ENCODE peak calls at places on chromosome 15, in five cellular contexts. R is OCI-LY7, J is GM23338, N is psoas muscle, U is fibroblast of lung. K is an unnamed sample.
A peak's percentile ranks its signal among the peaks of the same experiment; 100 is the strongest.

GRCh38 chr15:90315276-90315982 is 36.7 kb upstream of the ZNF774 start:
- DNase-seq in R (no peak), J (no peak), N (peak; percentile 86), U (peak; percentile 89), K (no peak)

GRCh38 chr15:78182336-78182700 is 33.2 kb downstream of the IDH3A start:
- DNase-seq in R (no peak), J (no peak), N (no peak), U (no peak), K (no peak)

GRCh38 chr15:96243701-96244100 is 86.8 kb upstream of the NR2F2 start:
- DNase-seq in R (no peak), J (no peak), N (no peak), U (peak; percentile 59), K (no peak)

GRCh38 chr15:98658831-98659699 is 10.7 kb downstream of the IGF1R start:
- DNase-seq in R (peak; percentile 68), J (peak; percentile 63), N (no peak), U (peak; percentile 67), K (peak; percentile 52)

GRCh38 chr15:65056106-65056505 is 10.9 kb downstream of the SLC51B start:
- DNase-seq in R (no peak), J (no peak), N (no peak), U (no peak), K (no peak)

GRCh38 chr15:30985081-30985531 is 6.3 kb downstream of the MTMR10 start:
- DNase-seq in R (peak; percentile 10), J (no peak), N (peak; percentile 64), U (peak; percentile 5), K (no peak)

GRCh38 chr15:63322541-63322940 is 45.1 kb downstream of the APH1B start:
- DNase-seq in R (no peak), J (no peak), N (no peak), U (no peak), K (no peak)

GRCh38 chr15:40872791-40873526 is 1.1 kb downstream of the RHOV start:
- DNase-seq in R (no peak), J (no peak), N (no peak), U (no peak), K (no peak)

GRCh38 chr15:78208887-78209645 is 25.3 kb downstream of the ACSBG1 start:
- DNase-seq in R (no peak), J (no peak), N (no peak), U (no peak), K (no peak)

GRCh38 chr15:67124111-67124510 is 58.7 kb downstream of the SMAD3 start:
- DNase-seq in R (no peak), J (no peak), N (no peak), U (no peak), K (no peak)

GRCh38 chr15:94327356-94327936 is 96.1 kb downstream of the MCTP2 start:
- DNase-seq in R (peak; percentile 65), J (peak; percentile 57), N (no peak), U (peak; percentile 62), K (no peak)

GRCh38 chr15:100687532-100688215 is 85.3 kb downstream of the ASB7 start:
- DNase-seq in R (no peak), J (no peak), N (peak; percentile 67), U (peak; percentile 76), K (no peak)

GRCh38 chr15:75156306-75157215 is 45.1 kb upstream of the C15orf39 start:
- DNase-seq in R (no peak), J (peak; percentile 83), N (no peak), U (no peak), K (no peak)

GRCh38 chr15:40070166-40070557 is 31.2 kb upstream of the SRP14 start:
- DNase-seq in R (no peak), J (no peak), N (no peak), U (no peak), K (no peak)

GRCh38 chr15:62711691-62712454 is 330.7 kb upstream of the TPM1 start:
- DNase-seq in R (no peak), J (no peak), N (no peak), U (no peak), K (peak; percentile 10)

GRCh38 chr15:49370782-49371181 is 52.3 kb upstream of the FGF7 start:
- DNase-seq in R (peak; percentile 10), J (no peak), N (no peak), U (peak; percentile 72), K (no peak)

GRCh38 chr15:42035362-42035761 is 14.5 kb upstream of the PLA2G4E start:
- DNase-seq in R (peak; percentile 73), J (peak; percentile 53), N (no peak), U (no peak), K (peak; percentile 79)

GRCh38 chr15:81939604-81940440 is 106.0 kb downstream of the MEX3B start:
- DNase-seq in R (peak; percentile 67), J (peak; percentile 69), N (no peak), U (peak; percentile 80), K (peak; percentile 28)

GRCh38 chr15:65304393-65305143 is at the start of gene RNU5B-1:
- DNase-seq in R (peak; percentile 96), J (peak; percentile 95), N (peak; percentile 80), U (peak; percentile 99), K (peak; percentile 99)

GRCh38 chr15:91408476-91409076 is 308.5 kb downstream of the SV2B start:
- DNase-seq in R (no peak), J (no peak), N (no peak), U (peak; percentile 31), K (no peak)

GRCh38 chr15:93046721-93047120 is 42.3 kb downstream of the RGMA start:
- DNase-seq in R (no peak), J (no peak), N (peak; percentile 43), U (no peak), K (no peak)

GRCh38 chr15:60374628-60375081 is 23.1 kb downstream of the ANXA2 start:
- DNase-seq in R (no peak), J (peak; percentile 65), N (peak; percentile 82), U (peak; percentile 97), K (peak; percentile 90)
- H3K4me1 ChIP-seq in R (no peaks in the 10 kb centered on the region), J (peaks cover 14% of the 10 kb centered on the region), N (peaks cover 96% of the 10 kb centered on the region), U (peaks cover 59% of the 10 kb centered on the region), K (peaks cover 68% of the 10 kb centered on the region)

GRCh38 chr15:32857732-32858131 is 139.9 kb downstream of the GREM1 start:
- DNase-seq in R (no peak), J (no peak), N (no peak), U (no peak), K (peak; percentile 55)
- H3K27ac ChIP-seq in R (no peak overlapping the region), J (no peak overlapping the region), N (no peak overlapping the region), U (peak overlapping the region; percentile 16), K (no peak overlapping the region)

DNA sequence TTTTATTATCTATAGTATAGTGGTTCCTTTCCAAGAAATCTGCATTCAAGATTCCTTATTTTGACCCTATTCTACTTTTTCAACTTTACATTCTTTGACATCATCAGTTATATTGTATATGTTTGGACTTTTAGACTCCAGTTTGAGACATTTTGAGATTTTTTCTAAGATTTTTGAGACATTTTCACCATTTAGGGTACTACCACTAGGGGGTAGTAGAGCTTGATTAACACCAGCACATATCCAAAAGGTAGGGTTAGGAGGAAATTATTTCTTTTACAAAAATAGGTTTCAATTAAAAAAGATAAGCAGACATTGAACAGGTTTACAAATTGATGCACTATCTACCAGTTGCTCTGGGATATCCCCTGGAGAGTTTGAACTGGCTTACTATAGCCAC is 262.5 kb downstream of the SCAPER start:
- DNase-seq in R (no peak), J (peak; percentile 32), N (no peak), U (no peak), K (no peak)
- TF ChIP-seq CTCF in R (peak; percentile 69), J (peak; percentile 72), N (peak; percentile 23), U (no peak), K (peak; percentile 47)

GRCh38 chr15:53288542-53288941 is 470.9 kb downstream of the WDR72 start:
- DNase-seq in R (no peak), J (no peak), N (no peak), U (no peak), K (no peak)
- H3K4me1 ChIP-seq in R (no peaks in the 10 kb centered on the region), J (no peaks in the 10 kb centered on the region), N (no peaks in the 10 kb centered on the region), U (no peaks in the 10 kb centered on the region), K (no peaks in the 10 kb centered on the region)

K was measured in foreskin keratinocyte.